ENCODE peak calls at places on chromosomes 6 and 20, in nine cellular contexts. Z is mesothelial cell of epicardium; I is DMS153; Y is activated CD8-positive, alpha-beta T cell treated with anti-CD3 and anti-CD28 coated beads, Interleukin-2, amount 10 ng/mL, durations not matched to agents 7 days and 5 days; J is RPMI8226; U is naive thymus-derived CD8-positive, alpha-beta T cell; E is SK-N-DZ; M is body of pancreas; T is NCI-H1092. F is an unnamed sample.

GRCh38 chr6:142530566-142530965 is 228.8 kb downstream of the ADGRG6 start:
- DNase-seq in Z (no peak), I (no peak), Y (no peak), J (no peak), U (no peak), E (no peak), M (no peak), T (no peak), F (no peak)

GRCh38 chr6:14239097-14239496 is 121.5 kb downstream of the CD83 start:
- DNase-seq in Z (no peak), I (no peak), Y (no peak), J (no peak), U (no peak), E (no peak), M (no peak), T (no peak), F (no peak)

GRCh38 chr20:54763366-54763765 is 288.0 kb downstream of the DOK5 start:
- DNase-seq in Z (no peak), I (no peak), Y (no peak), J (no peak), U (no peak), E (no peak), M (no peak), T (no peak), F (no peak)

GRCh38 chr6:126886106-126886505 is 232.4 kb upstream of the RSPO3 start:
- DNase-seq in Z (no peak), I (no peak), Y (no peak), J (no peak), U (no peak), E (no peak), M (no peak), T (no peak), F (no peak)

GRCh38 chr20:844473-845225 is 11.1 kb downstream of the FAM110A start:
- DNase-seq in Z (peak; percentile 89), I (peak; percentile 90), Y (peak; percentile 95), J (no peak), U (peak; percentile 85), E (peak; percentile 95), M (peak; percentile 71), T (peak; percentile 94), F (peak; percentile 84)

GRCh38 chr6:36729169-36729549 is 31.5 kb downstream of the RAB44 start:
- DNase-seq in Z (no peak), I (no peak), Y (no peak), J (no peak), U (no peak), E (no peak), M (no peak), T (no peak), F (no peak)

GRCh38 chr20:31901615-31902014 is 31.2 kb downstream of the TTLL9 start:
- DNase-seq in Z (no peak), I (peak; percentile 33), Y (no peak), J (no peak), U (no peak), E (no peak), M (no peak), T (no peak), F (no peak)

GRCh38 chr6:11424395-11425050 is 113.0 kb upstream of the TMEM170B start:
- DNase-seq in Z (no peak), I (no peak), Y (no peak), J (no peak), U (no peak), E (no peak), M (no peak), T (no peak), F (no peak)

GRCh38 chr6:42727084-42727601 is 4.7 kb upstream of the PRPH2 start:
- DNase-seq in Z (no peak), I (peak; percentile 8), Y (no peak), J (no peak), U (peak; percentile 21), E (no peak), M (no peak), T (no peak), F (peak; percentile 7)